ENCODE peak calls at places on chromosomes 13 and 19, in six cellular contexts. X is T-cell, F is lower leg skin, O is osteocyte, D is lower lobe of right lung, Q is heart left ventricle. M is an unnamed sample.

GRCh38 chr19:46955114-46955812 is 64.4 kb upstream of the NPAS1 start:
- DNase-seq in X (no peak), F (no peak), O (no peak), D (no peak), Q (no peak), M (peak)

GRCh38 chr19:1760020-1760419 is 6.7 kb downstream of the ONECUT3 start:
- DNase-seq in X (no peak), F (no peak), O (no peak), D (no peak), Q (no peak), M (no peak)

GRCh38 chr19:46587861-46588260 is 13.3 kb upstream of the CALM3 start:
- DNase-seq in X (no peak), F (peak), O (no peak), D (no peak), Q (no peak), M (no peak)

GRCh38 chr19:16373539-16373938 is 48.9 kb downstream of the KLF2 start:
- DNase-seq in X (no peak), F (no peak), O (no peak), D (no peak), Q (no peak), M (peak)

GRCh38 chr19:55464039-55464668 is 397 bp downstream of the C19orf85 start:
- DNase-seq in X (no peak), F (no peak), O (no peak), D (no peak), Q (no peak), M (no peak)

GRCh38 chr13:30829145-30829544 is 76.9 kb upstream of the MEDAG start:
- DNase-seq in X (no peak), F (no peak), O (no peak), D (no peak), Q (no peak), M (peak)

GRCh38 chr13:35252536-35253205 is 223.8 kb downstream of the MAB21L1 start:
- DNase-seq in X (no peak), F (no peak), O (no peak), D (no peak), Q (no peak), M (no peak)

GRCh38 chr19:38433268-38433733 is at the start of gene RYR1:
- DNase-seq in X (no peak), F (peak), O (no peak), D (peak), Q (peak), M (no peak)

GRCh38 chr13:76885203-76886004 is 801 bp downstream of the KCTD12 start:
- DNase-seq in X (peak), F (peak), O (no peak), D (peak), Q (peak), M (peak)

GRCh38 chr13:49248433-49249002 is 793 bp downstream of the CDADC1 start:
- DNase-seq in X (peak), F (no peak), O (no peak), D (peak), Q (no peak), M (peak)

GRCh38 chr13:76856141-76856571 is 30.0 kb downstream of the KCTD12 start:
- DNase-seq in X (no peak), F (no peak), O (no peak), D (no peak), Q (no peak), M (peak)

GRCh38 chr13:98484289-98485219 is 92.4 kb downstream of the STK24 start:
- DNase-seq in X (peak), F (peak), O (peak), D (peak), Q (no peak), M (peak)

GRCh38 chr13:26538363-26539317 is 18.8 kb upstream of the WASF3 start:
- DNase-seq in X (no peak), F (no peak), O (no peak), D (no peak), Q (no peak), M (peak)

GRCh38 chr19:10230155-10230903 is 802 bp downstream of the S1PR2 start:
- DNase-seq in X (peak), F (peak), O (no peak), D (peak), Q (peak), M (peak)

GRCh38 chr13:111898956-111899713 is 167.8 kb upstream of the SOX1 start:
- DNase-seq in X (no peak), F (peak), O (peak), D (no peak), Q (no peak), M (no peak)